ENCODE peak calls at places on chromosomes 5 and 9, in seven cellular contexts. D is hypothalamus, V is spleen, L is hippocampal formation, K is esophagus squamous epithelium, X is aorta, R is cardiac muscle cell. G is an unnamed sample.

GRCh38 chr5:27290166-27290565 is 251.8 kb upstream of the CDH9 start:
- DNase-seq in D (no peak), V (no peak), L (no peak), K (no peak), X (no peak), R (no peak), G (no peak)

GRCh38 chr5:126544087-126544740 is 50.8 kb downstream of the ALDH7A1 start:
- DNase-seq in D (no peak), V (no peak), L (peak), K (no peak), X (no peak), R (peak), G (peak)

GRCh38 chr9:7760014-7760415 is 39.6 kb downstream of the DMAC1 start:
- DNase-seq in D (no peak), V (no peak), L (no peak), K (no peak), X (peak), R (peak), G (no peak)

GRCh38 chr5:143554918-143555477 is 151.5 kb upstream of the NR3C1 start:
- DNase-seq in D (no peak), V (no peak), L (no peak), K (no peak), X (no peak), R (no peak), G (no peak)

GRCh38 chr9:101582593-101582992 is 12.2 kb downstream of the PPP3R2 start:
- DNase-seq in D (no peak), V (no peak), L (peak), K (no peak), X (no peak), R (no peak), G (peak)

GRCh38 chr5:82480331-82480730 is 202.2 kb upstream of the RPS23 start:
- DNase-seq in D (no peak), V (no peak), L (no peak), K (no peak), X (no peak), R (no peak), G (no peak)

GRCh38 chr5:17395106-17395505 is 102.9 kb upstream of the TAF11L2 start:
- DNase-seq in D (no peak), V (no peak), L (no peak), K (no peak), X (no peak), R (no peak), G (no peak)

GRCh38 chr5:113510836-113511451 is 2.5 kb upstream of the YTHDC2 start:
- DNase-seq in D (no peak), V (no peak), L (peak), K (no peak), X (no peak), R (peak), G (peak)

GRCh38 chr9:127767909-127768331 is 10.5 kb downstream of the SH2D3C start:
- DNase-seq in D (no peak), V (no peak), L (no peak), K (no peak), X (no peak), R (peak), G (no peak)